ENCODE peak calls at places on chromosomes 2 and 18, in five cellular contexts. R, I, Y, Q and T are unnamed samples.

GRCh38 chr2:101253013-101253712 is 477 bp downstream of the CNOT11 start:
- DNase-seq in I (peak; percentile 32), R (peak; percentile 61), Q (peak; percentile 84), Y (no peak), T (peak; percentile 55)

GRCh38 chr18:10086458-10086857 is 172.6 kb downstream of the VAPA start:
- DNase-seq in I (no peak), R (no peak), Q (no peak), Y (no peak), T (no peak)

GRCh38 chr2:24304098-24304497 is 56.2 kb downstream of the ITSN2 start:
- DNase-seq in R (peak; percentile 71), I (no peak), Q (no peak), Y (no peak), T (no peak)

GRCh38 chr2:187959821-187960220 is 331.9 kb upstream of the GULP1 start:
- DNase-seq in Q (no peak), Y (no peak), R (no peak), I (no peak), T (no peak)

GRCh38 chr2:110793034-110793433 is 60.7 kb downstream of the ACOXL start:
- DNase-seq in Q (no peak), I (no peak), R (no peak), Y (no peak), T (no peak)

GRCh38 chr2:136136921-136137320 is 19.0 kb upstream of the CXCR4 start:
- DNase-seq in R (no peak), I (no peak), Y (peak; percentile 66), Q (no peak), T (no peak)

GRCh38 chr2:182103531-182103930 is 117.9 kb downstream of the PPP1R1C start:
- DNase-seq in I (no peak), Q (no peak), R (no peak), Y (no peak), T (no peak)

GRCh38 chr2:202101049-202101579 is 28.1 kb downstream of the KIAA2012 start:
- DNase-seq in Y (no peak), I (no peak), R (no peak), Q (no peak), T (no peak)

GRCh38 chr2:46392561-46393351 is 86.6 kb upstream of the TMEM247 start:
- DNase-seq in Y (no peak), R (no peak), I (no peak), Q (no peak), T (no peak)

GRCh38 chr2:8587920-8588830 is 93.7 kb upstream of the ID2 start:
- DNase-seq in I (no peak), R (no peak), Y (no peak), Q (no peak), T (no peak)

GRCh38 chr2:122514451-122514996 is 759.1 kb downstream of the TSN start:
- DNase-seq in Q (no peak), I (no peak), Y (no peak), R (no peak), T (no peak)